ENCODE peak calls at places on chromosomes 4 and X, in eight cellular contexts. F is HCT116, P is suprapubic skin, R is GM23338, Z is spleen, V is upper lobe of left lung, L is sigmoid colon, O is SK-N-SH. A is an unnamed sample. For H3K4me1, the result is how much of the 10 kb centered on the place peaks cover.

GRCh38 chr4:112167790-112168189 is 22.5 kb downstream of the FAM241A start:
- DNase-seq in V (no peak), F (no peak), P (no peak), L (no peak), R (no peak), O (no peak), Z (no peak), A (no peak)

GRCh38 chr4:105992641-105993305 is 97.5 kb downstream of the NPNT start:
- DNase-seq in F (no peak), Z (no peak), L (no peak), V (no peak), P (no peak), O (no peak), R (no peak), A (no peak)

GRCh38 chrX:10677490-10677889 is 57.1 kb upstream of the MID1 start:
- DNase-seq in P (no peak), L (peak), F (no peak), Z (no peak), V (no peak), O (no peak), R (no peak), A (no peak)

GRCh38 chr4:16686195-16686594 is 212.2 kb downstream of the LDB2 start:
- DNase-seq in Z (no peak), L (no peak), V (no peak), O (no peak), F (no peak), P (no peak), R (no peak), A (no peak)

GRCh38 chr4:177485528-177485927 is 43.3 kb upstream of the AGA start:
- DNase-seq in Z (no peak), P (no peak), O (no peak), R (no peak), L (no peak), V (no peak), F (no peak), A (no peak)

GRCh38 chr4:95572304-95572991 is 23.7 kb upstream of the UNC5C start:
- DNase-seq in P (peak), O (no peak), R (peak), L (peak), Z (no peak), V (no peak), F (no peak), A (peak)

GRCh38 chr4:86898562-86898961 is 6.3 kb upstream of the C4orf36 start:
- DNase-seq in O (no peak), P (no peak), F (no peak), V (no peak), R (peak), Z (no peak), L (no peak), A (no peak)

GRCh38 chr4:173014113-173014558 is 154.5 kb upstream of the GALNT7 start:
- DNase-seq in P (no peak), O (peak), L (no peak), R (peak), Z (no peak), F (no peak), V (no peak), A (no peak)

GRCh38 chr4:108443585-108443984 is 176.8 kb upstream of the RPL34 start:
- DNase-seq in O (no peak), L (no peak), Z (no peak), F (no peak), P (no peak), R (no peak), V (no peak), A (no peak)

GRCh38 chr4:165403667-165404066 is 24.9 kb downstream of the CPE start:
- DNase-seq in R (peak), V (no peak), O (peak), F (no peak), P (no peak), Z (no peak), L (no peak), A (no peak)

GRCh38 chrX:15524417-15524816 is 23.8 kb downstream of the BMX start:
- DNase-seq in V (no peak), L (no peak), Z (no peak), P (no peak), O (no peak), F (no peak), R (no peak), A (no peak)

GRCh38 chr4:47839259-47839658 is 1.4 kb upstream of the CORIN start:
- DNase-seq in R (peak), V (no peak), L (no peak), O (no peak), Z (no peak), F (no peak), P (no peak), A (no peak)

GRCh38 chrX:38806875-38807601 is 5.8 kb downstream of the MID1IP1 start:
- DNase-seq in L (no peak), F (no peak), O (no peak), P (no peak), V (no peak), R (peak), Z (no peak), A (no peak)

GRCh38 chr4:66590488-66591215 is 920.4 kb upstream of the EPHA5 start:
- DNase-seq in P (no peak), Z (no peak), F (no peak), R (no peak), O (no peak), L (no peak), V (no peak), A (no peak)

DNA sequence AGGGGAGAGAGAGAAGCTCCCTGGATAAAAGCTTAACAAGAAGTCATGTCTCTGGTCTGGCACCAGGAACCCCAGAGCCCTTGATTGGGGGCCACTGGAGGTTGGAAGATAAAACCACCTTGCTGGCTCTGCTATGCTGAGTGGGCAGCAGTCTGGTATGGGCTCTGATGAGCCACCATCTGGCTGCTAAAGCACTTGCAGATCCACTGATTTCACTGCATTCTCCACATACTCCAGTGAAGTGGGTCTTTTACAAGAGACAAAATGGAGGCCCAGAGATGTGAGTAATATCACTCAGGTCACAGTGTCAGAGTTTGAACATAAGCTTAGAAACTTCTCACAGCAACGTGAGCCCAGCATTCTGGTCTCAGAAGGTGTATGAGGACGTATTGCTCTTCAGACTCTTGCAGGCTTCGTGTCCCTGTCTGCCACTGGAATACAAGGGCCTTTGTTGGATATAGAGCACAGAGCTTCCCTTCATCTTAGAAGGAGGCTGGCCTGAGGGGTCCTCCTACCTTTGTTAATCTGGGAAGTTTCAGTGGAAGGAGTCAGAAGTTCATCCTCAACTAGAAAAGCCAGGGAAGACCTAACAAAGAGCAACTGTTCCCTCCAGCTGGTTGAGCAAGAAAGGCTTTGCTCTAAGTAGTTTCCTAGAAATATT is 11.8 kb downstream of the CLDN2 start:
- DNase-seq in F (no peak), L (no peak), V (no peak), Z (no peak), O (no peak), R (no peak), P (no peak), A (no peak)
- H3K4me1 ChIP-seq in F (under half), L (under half), V (under half), Z (under half), O (under half), R (under half), P (under half), A (under half)

GRCh38 chr4:6682862-6683590 is 10.7 kb upstream of the S100P start:
- DNase-seq in V (no peak), F (no peak), R (no peak), P (no peak), Z (no peak), L (no peak), O (no peak), A (no peak)
- TF ChIP-seq POLR2AphosphoS5 in V (no peak), F (no peak), R (no peak), P (no peak), Z (peak), L (no peak), O (no peak), A (no peak)

DNA sequence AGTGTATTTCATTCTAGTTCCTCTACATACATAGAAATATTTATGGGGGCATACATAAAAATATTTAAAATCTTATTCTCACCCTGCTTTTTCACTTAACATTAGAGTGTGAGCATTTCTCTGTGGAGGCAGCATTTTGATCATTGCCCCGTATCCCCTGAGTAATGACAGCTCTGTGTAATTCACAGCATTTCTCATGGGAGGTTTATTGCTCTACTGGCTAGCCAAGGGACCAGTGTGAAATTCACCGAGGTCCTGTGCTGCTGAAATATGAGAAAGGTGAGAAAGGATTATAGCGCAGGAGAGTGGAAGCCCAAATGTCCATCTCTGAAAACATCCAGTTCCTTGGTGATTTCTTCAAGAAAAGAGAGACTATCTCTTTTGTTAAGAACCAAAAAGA is 22.9 kb downstream of the PDGFC start:
- DNase-seq in R (no peak), Z (no peak), V (no peak), F (no peak), P (no peak), O (no peak), L (no peak), A (no peak)
- H3K4me1 ChIP-seq in R (under half), Z (under half), V (under half), F (under half), P (under half), O (half or more), L (half or more), A (under half)

GRCh38 chrX:2870650-2871049 is 41.9 kb downstream of the GYG2 start:
- DNase-seq in Z (no peak), V (no peak), O (no peak), R (no peak), F (no peak), L (no peak), P (no peak), A (no peak)

GRCh38 chrX:2875136-2875481 is 46.4 kb downstream of the GYG2 start:
- DNase-seq in R (no peak), F (no peak), L (no peak), P (no peak), O (no peak), V (no peak), Z (no peak), A (no peak)

GRCh38 chrX:2871817-2872216 is 43.1 kb downstream of the GYG2 start:
- DNase-seq in R (no peak), Z (no peak), P (no peak), O (no peak), F (no peak), V (no peak), L (no peak), A (no peak)

GRCh38 chrX:2874222-2875135 is 45.7 kb downstream of the GYG2 start:
- DNase-seq in P (no peak), F (no peak), V (no peak), Z (no peak), L (no peak), O (no peak), R (no peak), A (no peak)

DNA sequence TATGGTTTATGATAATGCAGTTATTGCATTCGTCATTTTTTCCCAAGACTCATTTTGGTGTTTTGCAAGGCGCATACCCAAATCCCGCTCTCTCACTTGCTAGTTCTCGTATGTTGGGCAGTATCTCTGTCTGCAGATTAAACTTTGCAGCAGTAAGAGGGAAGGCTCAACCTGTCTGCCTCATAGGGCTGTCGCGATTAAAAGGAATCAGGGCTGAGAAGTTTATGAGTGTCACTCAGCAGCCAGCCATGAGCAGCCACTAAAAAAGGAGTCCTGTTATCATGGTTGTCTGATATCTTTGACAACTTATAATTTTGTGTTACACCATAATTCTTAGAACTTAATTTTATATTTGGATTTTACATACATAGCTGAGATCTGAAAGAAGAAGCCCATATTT is 44.2 kb downstream of the GYG2 start:
- DNase-seq in O (no peak), P (no peak), V (no peak), F (no peak), L (no peak), R (no peak), Z (no peak), A (no peak)
- TF ChIP-seq POLR2AphosphoS5 in O (no peak), P (no peak), V (no peak), F (no peak), L (no peak), R (no peak), Z (no peak), A (no peak)

DNA sequence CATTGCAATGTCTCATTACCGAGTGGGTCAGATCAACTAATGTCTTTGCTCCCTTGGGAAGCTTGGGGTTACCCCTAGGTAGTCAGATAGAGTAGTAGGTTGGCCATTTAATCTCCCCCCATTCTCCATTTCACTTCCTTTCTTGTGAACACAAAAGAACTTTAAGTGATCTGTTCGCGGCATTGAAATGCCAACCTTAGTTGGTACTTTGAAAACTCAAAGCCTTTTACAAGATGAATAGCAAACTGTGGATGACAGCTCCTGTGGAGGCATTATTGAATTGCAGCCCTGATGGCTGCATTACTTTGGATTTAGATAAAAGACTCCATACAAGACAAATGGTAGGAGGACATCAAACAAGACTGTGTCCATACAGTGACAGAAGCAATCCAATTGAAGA is 469.1 kb downstream of the GBA3 start:
- DNase-seq in O (no peak), V (no peak), Z (no peak), L (no peak), P (no peak), R (peak), F (no peak), A (no peak)
- H3K4me1 ChIP-seq in O (under half), V (under half), Z (under half), L (under half), P (under half), R (under half), F (under half), A (under half)

GRCh38 chr4:26782830-26783202 is 77.8 kb upstream of the STIM2 start:
- DNase-seq in R (no peak), Z (no peak), F (no peak), L (no peak), V (no peak), P (no peak), O (no peak), A (no peak)
- TF ChIP-seq POLR2AphosphoS5 in R (no peak), Z (no peak), F (no peak), L (no peak), V (no peak), P (no peak), O (no peak), A (no peak)

DNA sequence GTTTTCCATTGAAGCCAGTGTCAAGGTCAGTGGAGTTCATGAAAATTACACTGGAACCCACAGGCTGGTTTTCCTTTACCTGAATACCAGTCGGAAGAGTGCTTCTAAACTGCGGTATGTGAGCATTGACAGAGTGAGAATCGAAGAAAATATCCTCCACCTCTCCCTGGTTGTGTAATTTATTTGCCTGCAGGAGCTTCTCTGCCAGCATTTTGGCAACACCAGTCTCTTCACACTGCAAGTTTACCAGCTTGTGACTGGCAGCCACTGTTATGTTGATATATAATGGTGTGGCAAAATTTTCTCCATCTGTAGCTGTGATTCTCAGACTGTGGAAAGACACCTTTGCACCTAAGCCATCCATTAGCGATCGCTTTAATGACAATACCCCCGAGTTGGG is 16.1 kb downstream of the FAT1 start:
- DNase-seq in L (no peak), V (no peak), F (no peak), O (no peak), P (no peak), Z (no peak), R (no peak), A (no peak)
- H3K4me1 ChIP-seq in L (half or more), V (under half), F (under half), O (under half), P (under half), Z (under half), R (under half), A (under half)

DNA sequence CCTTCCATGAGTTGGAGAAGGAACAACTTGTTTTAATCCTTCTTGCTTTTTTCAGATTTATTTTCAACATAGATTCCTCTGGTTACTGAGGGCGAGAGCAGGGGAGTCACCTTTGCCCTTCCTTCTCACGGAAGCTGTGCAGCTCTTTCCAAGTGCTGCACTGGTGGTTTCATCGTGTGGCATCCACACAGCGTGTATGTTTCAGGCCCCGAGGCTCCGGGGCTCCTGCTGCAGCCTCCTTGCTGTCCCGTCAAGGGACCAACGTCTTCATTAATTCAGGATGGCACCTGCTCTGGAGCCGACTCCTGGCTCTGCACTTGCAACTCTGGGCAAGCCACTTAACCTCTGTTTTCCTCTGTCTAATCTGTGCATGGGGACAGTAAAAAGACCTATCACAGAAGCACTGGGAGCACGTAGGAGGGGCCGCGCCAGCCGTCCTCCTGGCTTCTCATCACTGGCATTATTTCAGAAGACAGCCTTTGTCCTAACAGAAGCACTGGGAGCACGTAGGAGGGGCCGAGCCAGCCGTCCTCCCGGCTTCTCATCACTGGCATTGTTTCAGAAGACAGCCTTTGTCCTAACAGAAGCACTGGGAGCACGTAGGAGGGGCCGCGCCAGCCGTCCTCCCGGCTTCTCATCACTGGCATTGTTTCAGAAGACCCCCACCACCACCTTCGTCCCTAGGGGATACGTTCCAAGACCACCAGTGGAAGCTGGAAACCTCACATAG is 117.8 kb upstream of the NKX1-1 start:
- DNase-seq in O (no peak), F (no peak), L (no peak), Z (peak), R (no peak), V (peak), P (no peak), A (no peak)
- TF ChIP-seq POLR2AphosphoS5 in O (no peak), F (no peak), L (no peak), Z (no peak), R (no peak), V (no peak), P (no peak), A (no peak)

GRCh38 chrX:45755719-45756118 is 555.0 kb upstream of the DIPK2B start:
- DNase-seq in P (no peak), Z (no peak), R (no peak), F (no peak), V (no peak), L (no peak), O (no peak), A (no peak)
- H3K4me1 ChIP-seq in P (under half), Z (under half), R (under half), F (half or more), V (under half), L (under half), O (half or more), A (under half)

GRCh38 chrX:109536439-109537323 is at the start of gene NXT2:
- DNase-seq in R (peak), L (peak), V (peak), P (peak), O (peak), F (peak), Z (peak), A (peak)
- TF ChIP-seq POLR2AphosphoS5 in R (peak), L (peak), V (peak), P (peak), O (peak), F (peak), Z (peak), A (peak)

A was measured in stomach.